ENCODE peak calls at places on chromosomes 1 and 21, in five cellular contexts. L is GM12878, C is K562, A is HCT116, Q is HepG2. I is an unnamed sample.
A peak's percentile ranks its signal among the peaks of the same experiment; 100 is the strongest.

GRCh38 chr1:229437443-229437842 is 3.5 kb upstream of the ACTA1 start:
- DNase-seq in A (no peak), L (no peak), Q (no peak), C (no peak), I (no peak)

GRCh38 chr1:29698033-29698432 is 461.7 kb downstream of the PTPRU start:
- DNase-seq in A (peak; percentile 57), L (no peak), C (peak; percentile 73), Q (peak; percentile 10), I (no peak)

GRCh38 chr1:31886866-31887265 is 51.3 kb downstream of the PTP4A2 start:
- DNase-seq in A (no peak), C (no peak), L (no peak), Q (no peak), I (no peak)

GRCh38 chr21:36454706-36455105 is 25.2 kb downstream of the CLDN14 start:
- DNase-seq in C (no peak), L (no peak), A (no peak), Q (no peak), I (no peak)

GRCh38 chr1:180881806-180882509 is 30.7 kb upstream of the KIAA1614 start:
- DNase-seq in L (no peak), C (peak; percentile 76), A (peak; percentile 21), Q (peak; percentile 25), I (no peak)

GRCh38 chr1:151371744-151372410 is 628 bp downstream of the SELENBP1 start:
- DNase-seq in Q (no peak), L (no peak), A (no peak), C (no peak), I (no peak)

GRCh38 chr1:4180066-4180735 is 280.1 kb upstream of the C1orf174 start:
- DNase-seq in Q (no peak), L (no peak), C (no peak), A (no peak), I (no peak)

GRCh38 chr1:61851849-61852692 is 109.8 kb downstream of the PATJ start:
- DNase-seq in Q (peak; percentile 47), C (peak; percentile 31), L (no peak), A (peak; percentile 56), I (peak; percentile 70)

GRCh38 chr1:192104852-192105251 is 53.4 kb upstream of the RGS18 start:
- DNase-seq in L (no peak), A (no peak), C (no peak), Q (no peak), I (peak; percentile 51)

GRCh38 chr21:28018741-28019669 is 973.7 kb downstream of the LTN1 start:
- DNase-seq in C (no peak), L (no peak), Q (no peak), A (no peak), I (no peak)

GRCh38 chr1:36096500-36097412 is 8.1 kb downstream of the ADPRS start:
- DNase-seq in C (peak; percentile 38), Q (peak; percentile 39), L (no peak), A (no peak), I (no peak)

GRCh38 chr1:28656335-28656734 is 7.9 kb downstream of the RNU11 start:
- DNase-seq in L (no peak), Q (no peak), C (no peak), A (no peak), I (no peak)

GRCh38 chr21:44006017-44006624 is 6.0 kb upstream of the TRAPPC10 start:
- DNase-seq in Q (no peak), C (no peak), A (no peak), L (no peak), I (no peak)

GRCh38 chr1:172837816-172838680 is 179.1 kb downstream of the FASLG start:
- DNase-seq in C (no peak), Q (no peak), L (no peak), A (peak; percentile 89), I (no peak)

GRCh38 chr21:43944181-43944633 is 67.9 kb upstream of the TRAPPC10 start:
- DNase-seq in L (no peak), Q (no peak), A (no peak), C (no peak), I (no peak)

GRCh38 chr1:179143332-179143731 is 61.5 kb downstream of the TOR3A start:
- DNase-seq in Q (no peak), L (no peak), A (peak; percentile 74), C (no peak), I (no peak)

GRCh38 chr1:101316801-101317200 is 80.0 kb downstream of the S1PR1 start:
- DNase-seq in Q (no peak), L (no peak), C (no peak), A (no peak), I (no peak)

GRCh38 chr1:25896266-25896665 is 10.0 kb downstream of the STMN1 start:
- DNase-seq in Q (no peak), A (no peak), C (no peak), L (no peak), I (no peak)

GRCh38 chr1:183734600-183735036 is 70.3 kb upstream of the RGL1 start:
- DNase-seq in Q (no peak), A (no peak), C (no peak), L (no peak), I (no peak)

GRCh38 chr1:201696217-201696761 is 132.7 kb upstream of the IPO9 start:
- DNase-seq in Q (no peak), A (no peak), L (no peak), C (no peak), I (no peak)

GRCh38 chr21:29022141-29022540 is 2.3 kb upstream of the USP16 start:
- DNase-seq in A (no peak), C (no peak), L (no peak), Q (peak; percentile 16), I (no peak)

GRCh38 chr1:26094076-26094669 is 17.5 kb upstream of the PDIK1L start:
- DNase-seq in A (no peak), L (no peak), C (no peak), Q (no peak), I (no peak)

GRCh38 chr1:75542818-75543570 is 67.9 kb downstream of the SLC44A5 start:
- DNase-seq in L (no peak), A (no peak), C (no peak), Q (no peak), I (no peak)

GRCh38 chr1:193480755-193481154 is 294.3 kb upstream of the B3GALT2 start:
- DNase-seq in C (no peak), Q (no peak), A (no peak), L (no peak), I (no peak)

GRCh38 chr21:32474179-32475059 is 61.9 kb downstream of the EVA1C start:
- DNase-seq in Q (no peak), A (no peak), L (no peak), C (no peak), I (no peak)

GRCh38 chr1:107680579-107680985 is 284.4 kb downstream of the VAV3 start:
- DNase-seq in Q (peak; percentile 78), C (no peak), A (no peak), L (no peak), I (no peak)

GRCh38 chr21:39612233-39613028 is at the start of gene B3GALT5:
- DNase-seq in L (no peak), Q (no peak), C (no peak), A (peak; percentile 15), I (no peak)

GRCh38 chr1:44408181-44409018 is 3.3 kb downstream of the RNF220 start:
- DNase-seq in A (no peak), Q (peak; percentile 11), C (no peak), L (no peak), I (no peak)

GRCh38 chr1:44405041-44405803 is at the start of gene RNF220:
- DNase-seq in Q (peak; percentile 83), A (peak; percentile 79), C (no peak), L (no peak), I (peak; percentile 22)

GRCh38 chr1:44407430-44408180 is 2.5 kb downstream of the RNF220 start:
- DNase-seq in L (no peak), C (no peak), Q (no peak), A (no peak), I (no peak)

GRCh38 chr1:44405804-44406743 is 1.0 kb downstream of the RNF220 start:
- DNase-seq in L (no peak), Q (peak; percentile 10), A (no peak), C (no peak), I (no peak)

GRCh38 chr1:44406761-44407429 is 1.8 kb downstream of the RNF220 start:
- DNase-seq in L (no peak), A (no peak), C (no peak), Q (no peak), I (no peak)
- H3K9ac ChIP-seq in L (no peak overlapping the region), A (no peak overlapping the region), C (no peak overlapping the region), Q (peak overlapping the region; percentile 37), I (no peak overlapping the region)

GRCh38 chr1:211724711-211725196 is 49.3 kb upstream of the NEK2 start:
- DNase-seq in Q (peak; percentile 19), C (no peak), A (no peak), L (no peak), I (no peak)
- TF ChIP-seq POLR2AphosphoS5 in Q (no peak), C (no peak), A (no peak), L (no peak), I (no peak)

GRCh38 chr1:178093958-178094751 is at the start of gene RASAL2:
- DNase-seq in A (no peak), C (peak; percentile 62), L (no peak), Q (peak; percentile 41), I (no peak)
- TF ChIP-seq EZH2 in A (no peak), C (peak; percentile 73), L (no peak), Q (no peak), I (no peak)

DNA sequence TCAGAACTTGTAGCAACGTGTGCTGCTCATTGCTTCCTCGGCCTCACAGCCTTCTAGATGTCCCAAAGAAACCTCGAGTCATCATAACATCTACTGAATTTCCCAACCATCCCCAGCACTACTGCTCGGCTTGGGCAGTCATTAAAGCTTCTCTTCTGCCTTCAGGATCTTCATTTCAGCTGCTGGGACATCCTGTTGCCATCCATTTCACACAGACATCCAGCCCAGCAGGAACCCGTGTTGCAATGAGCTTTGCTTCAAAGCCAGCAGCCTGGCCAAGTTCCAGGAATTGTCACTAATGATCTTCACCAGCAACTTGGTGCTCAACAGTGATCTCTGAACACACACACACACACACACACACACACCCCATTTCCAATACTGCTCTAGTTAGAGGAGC is 18.5 kb downstream of the WLS start:
- DNase-seq in A (no peak), Q (peak; percentile 3), L (no peak), C (no peak), I (peak; percentile 99)
- H3K9ac ChIP-seq in A (no peak overlapping the region), Q (no peak overlapping the region), L (no peak overlapping the region), C (no peak overlapping the region), I (no peak overlapping the region)

GRCh38 chr1:94863919-94864318 is 43.8 kb downstream of the SLC44A3 start:
- DNase-seq in C (no peak), Q (peak; percentile 56), A (peak; percentile 78), L (no peak), I (no peak)
- TF ChIP-seq POLR2AphosphoS5 in C (no peak), Q (no peak), A (peak; percentile 68), L (no peak), I (no peak)

GRCh38 chr1:225909477-225909876 is 14.6 kb downstream of the PYCR2 start:
- DNase-seq in C (no peak), Q (no peak), L (no peak), A (no peak), I (no peak)
- TF ChIP-seq EZH2 in C (no peak), Q (no peak), L (no peak), A (no peak), I (no peak)